ENCODE peak calls at places on chromosomes 2 and 18, in five cellular contexts. One of them, this sample, is unnamed.

GRCh38 chr18:77203071-77203470 is 46.6 kb upstream of the GALR1 start:
- DNase-seq in CD8-positive, alpha-beta T cell: no peak
- DNase-seq in activated T-cell treated with anti-CD3 and anti-CD28 coated beads, Interleukin-2, amount 50 U/mL, for 1 hour: no peak
- DNase-seq in NCI-H1092 treated with DMSO at 0.1 percent for 48 hours: no peak
- DNase-seq in SW 1271: no peak
- DNase-seq in this sample: peak

GRCh38 chr2:173760553-173760952 is 204.6 kb downstream of the SP3 start:
- DNase-seq in SW 1271: no peak
- DNase-seq in CD8-positive, alpha-beta T cell: no peak
- DNase-seq in NCI-H1092 treated with DMSO at 0.1 percent for 48 hours: no peak
- DNase-seq in activated T-cell treated with anti-CD3 and anti-CD28 coated beads, Interleukin-2, amount 50 U/mL, for 1 hour: no peak
- DNase-seq in this sample: no peak

GRCh38 chr2:158457826-158458616 is 1.3 kb downstream of the PKP4 start:
- DNase-seq in NCI-H1092 treated with DMSO at 0.1 percent for 48 hours: peak
- DNase-seq in SW 1271: peak
- DNase-seq in CD8-positive, alpha-beta T cell: no peak
- DNase-seq in activated T-cell treated with anti-CD3 and anti-CD28 coated beads, Interleukin-2, amount 50 U/mL, for 1 hour: peak
- DNase-seq in this sample: peak

GRCh38 chr18:67266246-67266570 is 250.3 kb downstream of the DSEL start:
- DNase-seq in SW 1271: no peak
- DNase-seq in NCI-H1092 treated with DMSO at 0.1 percent for 48 hours: no peak
- DNase-seq in CD8-positive, alpha-beta T cell: no peak
- DNase-seq in activated T-cell treated with anti-CD3 and anti-CD28 coated beads, Interleukin-2, amount 50 U/mL, for 1 hour: no peak
- DNase-seq in this sample: no peak

GRCh38 chr2:191170301-191170636 is 19.5 kb upstream of the STAT4 start:
- DNase-seq in CD8-positive, alpha-beta T cell: no peak
- DNase-seq in SW 1271: no peak
- DNase-seq in activated T-cell treated with anti-CD3 and anti-CD28 coated beads, Interleukin-2, amount 50 U/mL, for 1 hour: no peak
- DNase-seq in NCI-H1092 treated with DMSO at 0.1 percent for 48 hours: no peak
- DNase-seq in this sample: no peak

GRCh38 chr2:141003967-141004657 is 1126.7 kb downstream of the LRP1B start:
- DNase-seq in NCI-H1092 treated with DMSO at 0.1 percent for 48 hours: no peak
- DNase-seq in SW 1271: no peak
- DNase-seq in CD8-positive, alpha-beta T cell: no peak
- DNase-seq in activated T-cell treated with anti-CD3 and anti-CD28 coated beads, Interleukin-2, amount 50 U/mL, for 1 hour: no peak
- DNase-seq in this sample: no peak

GRCh38 chr2:41774011-41774605 is 273.7 kb upstream of the PKDCC start:
- DNase-seq in NCI-H1092 treated with DMSO at 0.1 percent for 48 hours: no peak
- DNase-seq in SW 1271: no peak
- DNase-seq in CD8-positive, alpha-beta T cell: no peak
- DNase-seq in activated T-cell treated with anti-CD3 and anti-CD28 coated beads, Interleukin-2, amount 50 U/mL, for 1 hour: no peak
- DNase-seq in this sample: no peak

GRCh38 chr2:47905454-47906260 is 641 bp downstream of the FBXO11 start:
- DNase-seq in activated T-cell treated with anti-CD3 and anti-CD28 coated beads, Interleukin-2, amount 50 U/mL, for 1 hour: peak
- DNase-seq in SW 1271: peak
- DNase-seq in CD8-positive, alpha-beta T cell: peak
- DNase-seq in NCI-H1092 treated with DMSO at 0.1 percent for 48 hours: peak
- DNase-seq in this sample: peak

GRCh38 chr2:105242286-105242993 is 897 bp downstream of the GPR45 start:
- DNase-seq in SW 1271: no peak
- DNase-seq in activated T-cell treated with anti-CD3 and anti-CD28 coated beads, Interleukin-2, amount 50 U/mL, for 1 hour: no peak
- DNase-seq in NCI-H1092 treated with DMSO at 0.1 percent for 48 hours: no peak
- DNase-seq in CD8-positive, alpha-beta T cell: no peak
- DNase-seq in this sample: no peak

GRCh38 chr2:240646061-240646899 is 21.0 kb downstream of the GPR35 start:
- DNase-seq in activated T-cell treated with anti-CD3 and anti-CD28 coated beads, Interleukin-2, amount 50 U/mL, for 1 hour: peak
- DNase-seq in NCI-H1092 treated with DMSO at 0.1 percent for 48 hours: no peak
- DNase-seq in CD8-positive, alpha-beta T cell: peak
- DNase-seq in SW 1271: no peak
- DNase-seq in this sample: no peak

GRCh38 chr2:65605427-65606058 is 173.1 kb upstream of the SPRED2 start:
- DNase-seq in activated T-cell treated with anti-CD3 and anti-CD28 coated beads, Interleukin-2, amount 50 U/mL, for 1 hour: no peak
- DNase-seq in CD8-positive, alpha-beta T cell: no peak
- DNase-seq in NCI-H1092 treated with DMSO at 0.1 percent for 48 hours: no peak
- DNase-seq in SW 1271: no peak
- DNase-seq in this sample: no peak

GRCh38 chr2:13751955-13752354 is 880.6 kb upstream of the LRATD1 start:
- DNase-seq in CD8-positive, alpha-beta T cell: no peak
- DNase-seq in NCI-H1092 treated with DMSO at 0.1 percent for 48 hours: no peak
- DNase-seq in SW 1271: no peak
- DNase-seq in activated T-cell treated with anti-CD3 and anti-CD28 coated beads, Interleukin-2, amount 50 U/mL, for 1 hour: no peak
- DNase-seq in this sample: no peak

GRCh38 chr18:62248313-62248712 is 61.3 kb downstream of the RELCH start:
- DNase-seq in activated T-cell treated with anti-CD3 and anti-CD28 coated beads, Interleukin-2, amount 50 U/mL, for 1 hour: no peak
- DNase-seq in CD8-positive, alpha-beta T cell: no peak
- DNase-seq in SW 1271: no peak
- DNase-seq in NCI-H1092 treated with DMSO at 0.1 percent for 48 hours: no peak
- DNase-seq in this sample: no peak

GRCh38 chr18:48293954-48294893 is 115.0 kb downstream of the ZBTB7C start:
- DNase-seq in SW 1271: no peak
- DNase-seq in CD8-positive, alpha-beta T cell: peak
- DNase-seq in activated T-cell treated with anti-CD3 and anti-CD28 coated beads, Interleukin-2, amount 50 U/mL, for 1 hour: no peak
- DNase-seq in NCI-H1092 treated with DMSO at 0.1 percent for 48 hours: peak
- DNase-seq in this sample: no peak

GRCh38 chr2:149737882-149738281 is 150.3 kb upstream of the MMADHC start:
- DNase-seq in SW 1271: no peak
- DNase-seq in CD8-positive, alpha-beta T cell: no peak
- DNase-seq in activated T-cell treated with anti-CD3 and anti-CD28 coated beads, Interleukin-2, amount 50 U/mL, for 1 hour: no peak
- DNase-seq in NCI-H1092 treated with DMSO at 0.1 percent for 48 hours: no peak
- DNase-seq in this sample: no peak

GRCh38 chr2:202023198-202023903 is 10.3 kb upstream of the FZD7 start:
- DNase-seq in activated T-cell treated with anti-CD3 and anti-CD28 coated beads, Interleukin-2, amount 50 U/mL, for 1 hour: no peak
- DNase-seq in SW 1271: no peak
- DNase-seq in NCI-H1092 treated with DMSO at 0.1 percent for 48 hours: peak
- DNase-seq in CD8-positive, alpha-beta T cell: no peak
- DNase-seq in this sample: peak